ENCODE peak calls at places on chromosomes 3 and 15, in four cellular contexts. Q is stimulated activated CD4-positive, alpha-beta T cell treated with anti-CD3 and anti-CD28 coated beads, Interleukin-4, amount 100 ng/mL, for 1 hour; G is GM20000; L is natural killer cell. K is an unnamed sample.

GRCh38 chr3:89570465-89570864 is 463.0 kb downstream of the EPHA3 start:
- DNase-seq in Q (no peak), G (no peak), L (no peak), K (no peak)

GRCh38 chr3:16092923-16093322 is 81.6 kb upstream of the GALNT15 start:
- DNase-seq in Q (no peak), G (no peak), L (no peak), K (no peak)

GRCh38 chr15:72197045-72197459 is 535 bp downstream of the GRAMD2A start:
- DNase-seq in Q (no peak), G (no peak), L (no peak), K (no peak)

GRCh38 chr3:152296990-152297389 is 28.3 kb downstream of the MBNL1 start:
- DNase-seq in Q (no peak), G (no peak), L (no peak), K (no peak)

GRCh38 chr3:163622384-163622783 is 1455.9 kb downstream of the SI start:
- DNase-seq in Q (no peak), G (no peak), L (no peak), K (no peak)

GRCh38 chr3:137642831-137643230 is 121.3 kb upstream of the SOX14 start:
- DNase-seq in Q (no peak), G (no peak), L (no peak), K (no peak)

GRCh38 chr3:66406841-66407240 is 94.0 kb downstream of the LRIG1 start:
- DNase-seq in Q (no peak), G (no peak), L (no peak), K (no peak)

GRCh38 chr3:128079823-128080222 is 27.6 kb downstream of the SEC61A1 start:
- DNase-seq in Q (no peak), G (no peak), L (no peak), K (no peak)

GRCh38 chr3:52820741-52821140 is 9.7 kb downstream of the ITIH4 start:
- DNase-seq in Q (no peak), G (peak; percentile 63), L (no peak), K (no peak)

GRCh38 chr3:78096488-78097255 is 1056.8 kb downstream of the ROBO2 start:
- DNase-seq in Q (no peak), G (no peak), L (no peak), K (no peak)

GRCh38 chr15:78306176-78306774 is 6.9 kb upstream of the SKIC8 start:
- DNase-seq in Q (no peak), G (no peak), L (no peak), K (no peak)

GRCh38 chr15:74775132-74775562 is 6.7 kb upstream of the CSK start:
- DNase-seq in Q (no peak), G (no peak), L (no peak), K (peak; percentile 57)

GRCh38 chr15:31352283-31352880 is 25.7 kb downstream of the KLF13 start:
- DNase-seq in Q (no peak), G (no peak), L (no peak), K (no peak)

GRCh38 chr3:145182196-145182911 is 978.6 kb downstream of the PLOD2 start:
- DNase-seq in Q (no peak), G (no peak), L (no peak), K (no peak)

K was measured in B cell.